ENCODE peak calls at places on chromosomes 4 and X, in seven cellular contexts. One of them, this sample, is unnamed.

GRCh38 chrX:115373308-115373707 is 83.8 kb downstream of the LUZP4 start:
- DNase-seq in pancreas: no peak
- DNase-seq in progenitor cell of endocrine pancreas: no peak
- DNase-seq in neural progenitor cell: peak; percentile 52
- DNase-seq in GM10248: no peak
- DNase-seq in stimulated activated CD4-positive, alpha-beta T cell treated with anti-CD3 and anti-CD28 coated beads, Interleukin-15, amount 100 ng/mL, for 1 hour: no peak
- DNase-seq in smooth muscle cell of the brain vasculature: no peak
- DNase-seq in this sample: no peak

GRCh38 chr4:169906104-169906503 is 120.1 kb downstream of the MFAP3L start:
- DNase-seq in pancreas: no peak
- DNase-seq in GM10248: no peak
- DNase-seq in smooth muscle cell of the brain vasculature: no peak
- DNase-seq in stimulated activated CD4-positive, alpha-beta T cell treated with anti-CD3 and anti-CD28 coated beads, Interleukin-15, amount 100 ng/mL, for 1 hour: no peak
- DNase-seq in neural progenitor cell: no peak
- DNase-seq in progenitor cell of endocrine pancreas: no peak
- DNase-seq in this sample: no peak

GRCh38 chr4:139950568-139950967 is 203.4 kb downstream of the MAML3 start:
- DNase-seq in smooth muscle cell of the brain vasculature: no peak
- DNase-seq in neural progenitor cell: no peak
- DNase-seq in GM10248: peak; percentile 56
- DNase-seq in progenitor cell of endocrine pancreas: no peak
- DNase-seq in stimulated activated CD4-positive, alpha-beta T cell treated with anti-CD3 and anti-CD28 coated beads, Interleukin-15, amount 100 ng/mL, for 1 hour: no peak
- DNase-seq in pancreas: no peak
- DNase-seq in this sample: no peak

GRCh38 chrX:73069365-73070035 is 9.8 kb downstream of the PABPC1L2A start:
- DNase-seq in GM10248: no peak
- DNase-seq in stimulated activated CD4-positive, alpha-beta T cell treated with anti-CD3 and anti-CD28 coated beads, Interleukin-15, amount 100 ng/mL, for 1 hour: no peak
- DNase-seq in neural progenitor cell: no peak
- DNase-seq in pancreas: no peak
- DNase-seq in smooth muscle cell of the brain vasculature: no peak
- DNase-seq in progenitor cell of endocrine pancreas: no peak
- DNase-seq in this sample: no peak

GRCh38 chr4:8779371-8779988 is 92.2 kb downstream of the HMX1 start:
- DNase-seq in stimulated activated CD4-positive, alpha-beta T cell treated with anti-CD3 and anti-CD28 coated beads, Interleukin-15, amount 100 ng/mL, for 1 hour: no peak
- DNase-seq in GM10248: no peak
- DNase-seq in progenitor cell of endocrine pancreas: no peak
- DNase-seq in smooth muscle cell of the brain vasculature: no peak
- DNase-seq in neural progenitor cell: no peak
- DNase-seq in pancreas: peak; percentile 68
- DNase-seq in this sample: no peak

GRCh38 chr4:112284166-112284565 is 1.5 kb downstream of the TIFA start:
- DNase-seq in progenitor cell of endocrine pancreas: no peak
- DNase-seq in neural progenitor cell: no peak
- DNase-seq in stimulated activated CD4-positive, alpha-beta T cell treated with anti-CD3 and anti-CD28 coated beads, Interleukin-15, amount 100 ng/mL, for 1 hour: no peak
- DNase-seq in pancreas: no peak
- DNase-seq in GM10248: no peak
- DNase-seq in smooth muscle cell of the brain vasculature: no peak
- DNase-seq in this sample: no peak

GRCh38 chr4:86791126-86791525 is 58.1 kb downstream of the SLC10A6 start:
- DNase-seq in GM10248: no peak
- DNase-seq in neural progenitor cell: peak; percentile 3
- DNase-seq in pancreas: no peak
- DNase-seq in stimulated activated CD4-positive, alpha-beta T cell treated with anti-CD3 and anti-CD28 coated beads, Interleukin-15, amount 100 ng/mL, for 1 hour: no peak
- DNase-seq in progenitor cell of endocrine pancreas: no peak
- DNase-seq in smooth muscle cell of the brain vasculature: no peak
- DNase-seq in this sample: no peak

GRCh38 chr4:69497081-69497480 is 1.4 kb upstream of the UGT2B4 start:
- DNase-seq in neural progenitor cell: no peak
- DNase-seq in GM10248: no peak
- DNase-seq in smooth muscle cell of the brain vasculature: no peak
- DNase-seq in pancreas: no peak
- DNase-seq in stimulated activated CD4-positive, alpha-beta T cell treated with anti-CD3 and anti-CD28 coated beads, Interleukin-15, amount 100 ng/mL, for 1 hour: no peak
- DNase-seq in progenitor cell of endocrine pancreas: no peak
- DNase-seq in this sample: no peak